ENCODE peak calls at places on chromosomes 6 and 20, in four cellular contexts. J is bronchial epithelial cell; B is naive thymus-derived CD4-positive, alpha-beta T cell; E is right cardiac atrium. L is an unnamed sample. For H3K27me3, the result is how much of the 10 kb centered on the place peaks cover.

GRCh38 chr6:139161169-139161568 is 26.3 kb downstream of the HECA start:
- DNase-seq in J (peak), B (peak), E (no peak), L (no peak)

GRCh38 chr20:15063077-15063476 is 725.7 kb upstream of the FLRT3 start:
- DNase-seq in J (no peak), B (no peak), E (no peak), L (no peak)

GRCh38 chr6:1773697-1774096 is 164.0 kb downstream of the FOXC1 start:
- DNase-seq in J (no peak), B (no peak), E (no peak), L (no peak)

GRCh38 chr20:4813839-4814695 is 92.4 kb downstream of the PRND start:
- DNase-seq in J (peak), B (peak), E (no peak), L (no peak)

GRCh38 chr6:24205020-24205492 is 79.0 kb downstream of the NRSN1 start:
- DNase-seq in J (peak), B (no peak), E (no peak), L (peak)

GRCh38 chr6:33761922-33762629 is 15.4 kb upstream of the IP6K3 start:
- DNase-seq in J (peak), B (peak), E (peak), L (peak)

GRCh38 chr6:80467408-80467807 is 360.9 kb downstream of the BCKDHB start:
- DNase-seq in J (no peak), B (no peak), E (no peak), L (no peak)

GRCh38 chr20:62740286-62741141 is 31.9 kb downstream of the NTSR1 start:
- DNase-seq in J (peak), B (peak), E (no peak), L (peak)

GRCh38 chr6:3965071-3965718 is 113.7 kb downstream of the FAM217A start:
- DNase-seq in J (peak), B (no peak), E (no peak), L (no peak)

GRCh38 chr6:43636312-43636667 is 650 bp downstream of the MAD2L1BP start:
- DNase-seq in J (peak), B (peak), E (no peak), L (no peak)

GRCh38 chr6:106866875-106867658 is 107.5 kb downstream of the CD24 start:
- DNase-seq in J (no peak), B (no peak), E (no peak), L (no peak)

GRCh38 chr20:1402149-1402548 is 9.3 kb upstream of the FKBP1A start:
- DNase-seq in J (no peak), B (no peak), E (no peak), L (no peak)

GRCh38 chr6:97186416-97186999 is 96.5 kb downstream of the MMS22L start:
- DNase-seq in J (peak), B (peak), E (peak), L (peak)

GRCh38 chr20:3766832-3767433 is 620 bp downstream of the ADISSP start:
- DNase-seq in J (no peak), B (no peak), E (peak), L (no peak)

GRCh38 chr6:71134929-71135642 is 153.5 kb upstream of the OGFRL1 start:
- DNase-seq in J (no peak), B (no peak), E (no peak), L (no peak)

GRCh38 chr6:41678511-41679084 is 40.3 kb downstream of the MDFI start:
- DNase-seq in J (no peak), B (no peak), E (no peak), L (no peak)

GRCh38 chr20:5886788-5887187 is 63.5 kb downstream of the TRMT6 start:
- DNase-seq in J (no peak), B (no peak), E (peak), L (no peak)

GRCh38 chr6:107712523-107713213 is 111.4 kb downstream of the SCML4 start:
- DNase-seq in J (peak), B (no peak), E (no peak), L (no peak)

GRCh38 chr6:147869869-147870268 is 361.4 kb downstream of the SAMD5 start:
- DNase-seq in J (no peak), B (no peak), E (no peak), L (no peak)

GRCh38 chr20:49706548-49707517 is 6.8 kb downstream of the B4GALT5 start:
- DNase-seq in J (no peak), B (no peak), E (no peak), L (no peak)

GRCh38 chr6:38501931-38502330 is 137.8 kb downstream of the BTBD9 start:
- DNase-seq in J (no peak), B (no peak), E (no peak), L (no peak)

GRCh38 chr6:148177589-148178233 is 164.9 kb upstream of the SASH1 start:
- DNase-seq in J (peak), B (no peak), E (peak), L (no peak)

GRCh38 chr6:120302041-120302440 is 952.5 kb upstream of the MAN1A1 start:
- DNase-seq in J (peak), B (no peak), E (no peak), L (no peak)

GRCh38 chr20:23920936-23921335 is 41.4 kb upstream of the CST5 start:
- DNase-seq in J (no peak), B (no peak), E (no peak), L (no peak)

GRCh38 chr20:63100926-63101699 is 94.3 kb upstream of the BHLHE23 start:
- DNase-seq in J (no peak), B (peak), E (peak), L (no peak)

GRCh38 chr20:60138263-60139127 is 180.3 kb downstream of the CDH26 start:
- DNase-seq in J (peak), B (no peak), E (peak), L (peak)

DNA sequence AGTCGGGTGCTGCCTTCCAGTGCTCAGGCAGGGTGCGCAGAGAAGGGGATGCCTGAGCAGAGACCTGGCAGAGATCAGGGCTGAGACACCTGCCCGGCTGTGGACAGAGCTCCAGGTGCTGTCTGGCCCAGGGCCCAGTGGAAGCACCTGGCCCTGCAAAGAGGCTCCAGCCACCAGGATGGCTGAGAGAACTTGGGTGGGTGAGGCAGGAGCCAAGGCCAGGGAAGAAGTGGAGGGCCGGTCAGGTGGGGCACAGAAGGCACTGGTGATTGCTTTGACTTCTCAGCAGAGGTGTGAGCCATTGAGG is 31.2 kb downstream of the PNLDC1 start:
- DNase-seq in J (no peak), B (no peak), E (no peak), L (no peak)
- H3K4me3 ChIP-seq in J (no peak), B (no peak), E (no peak), L (no peak)

GRCh38 chr6:170285482-170285881 is 5.4 kb downstream of the DLL1 start:
- DNase-seq in J (no peak), B (no peak), E (no peak), L (no peak)

GRCh38 chr6:170286934-170287265 is 4.0 kb downstream of the DLL1 start:
- DNase-seq in J (no peak), B (no peak), E (no peak), L (no peak)

GRCh38 chr6:170284866-170285469 is 5.9 kb downstream of the DLL1 start:
- DNase-seq in J (no peak), B (no peak), E (no peak), L (no peak)

GRCh38 chr6:170287371-170287876 is 3.5 kb downstream of the DLL1 start:
- DNase-seq in J (no peak), B (no peak), E (no peak), L (no peak)

DNA sequence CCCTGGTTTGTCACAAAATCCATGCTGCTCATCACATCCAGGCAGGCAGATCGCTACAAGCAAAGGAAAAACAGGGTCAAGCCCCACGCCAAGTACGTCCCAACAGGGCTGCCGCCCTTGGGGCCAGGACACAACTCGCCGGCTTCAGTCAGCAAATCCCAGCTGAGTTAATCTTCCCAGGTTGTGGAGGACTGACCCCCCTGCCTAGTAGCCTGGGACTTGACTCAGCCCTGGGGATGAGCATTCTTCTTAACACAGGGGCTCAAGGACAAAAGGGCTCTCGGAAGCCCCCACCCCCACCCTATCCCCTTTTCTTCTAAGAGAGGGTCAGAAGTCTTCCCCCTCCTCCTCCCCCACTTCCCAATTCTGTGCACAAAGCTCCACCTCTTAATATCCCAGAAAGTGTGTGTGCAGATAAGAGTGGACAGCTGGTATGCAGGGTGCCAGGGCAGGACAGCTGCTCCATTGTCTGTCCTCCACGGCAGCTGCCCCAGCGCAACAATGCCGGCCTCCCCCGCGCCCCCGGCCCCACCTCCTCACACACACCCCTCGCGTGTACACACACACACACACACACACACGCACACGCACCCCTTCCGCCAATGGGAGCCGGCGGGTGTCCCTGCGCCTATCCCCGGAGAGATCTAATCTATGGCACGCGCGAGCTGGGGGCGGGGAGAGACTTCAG is 4.5 kb downstream of the DLL1 start:
- DNase-seq in J (no peak), B (no peak), E (peak), L (no peak)
- H3K27me3 ChIP-seq in J (under half), B (under half), E (under half), L (under half)

GRCh38 chr6:136323431-136324112 is 33.9 kb upstream of the BCLAF1 start:
- DNase-seq in J (no peak), B (no peak), E (no peak), L (no peak)
- H3K4me3 ChIP-seq in J (no peak), B (no peak), E (no peak), L (no peak)

GRCh38 chr6:30101939-30102700 is 10.8 kb downstream of the TRIM31 start:
- DNase-seq in J (peak), B (peak), E (peak), L (peak)
- H3K27me3 ChIP-seq in J (under half), B (under half), E (under half), L (under half)

DNA sequence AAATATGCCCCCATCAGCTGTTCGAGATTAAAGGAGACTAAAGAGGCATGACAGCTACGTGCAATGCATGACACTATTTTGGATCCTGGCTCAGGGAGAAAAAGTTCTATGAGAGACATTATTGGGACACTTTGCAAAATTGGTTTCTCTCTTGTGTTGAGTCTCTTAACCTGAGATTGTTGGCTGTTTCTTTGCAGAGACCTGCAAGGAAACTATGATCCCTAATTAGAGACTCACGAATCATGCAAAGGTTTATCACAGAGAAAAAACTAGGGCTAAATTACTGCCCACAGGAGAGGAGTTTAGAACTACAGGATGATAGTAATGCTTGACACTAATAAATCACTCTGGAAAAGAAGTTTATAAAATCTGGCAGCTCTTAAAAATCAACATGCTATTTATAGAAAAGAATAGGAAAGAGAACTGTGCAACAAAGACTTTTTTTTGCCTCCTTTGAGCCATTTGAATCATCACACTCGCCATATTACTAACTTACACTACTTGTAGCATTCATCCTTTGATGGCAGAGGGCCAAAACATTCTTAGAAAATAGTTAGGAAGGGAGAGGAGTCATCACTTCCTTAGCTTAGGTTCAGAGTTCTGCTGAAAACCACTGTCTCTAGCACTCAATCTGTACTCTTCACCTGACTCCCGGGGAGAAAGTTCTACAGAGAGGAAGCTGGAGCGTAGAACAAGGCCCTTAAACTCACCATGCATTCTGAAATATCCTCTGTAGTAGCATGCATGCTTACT is 25.3 kb downstream of the NRN1 start:
- DNase-seq in J (peak), B (no peak), E (no peak), L (no peak)
- H3K4me3 ChIP-seq in J (no peak), B (no peak), E (no peak), L (no peak)

L was measured in GM06990.